ENCODE peak calls at places on chromosomes 13 and 19, in five cellular contexts. One of them, this sample, is unnamed.

GRCh38 chr13:23467048-23467931 is 33.8 kb upstream of the SACS start:
- DNase-seq in neural progenitor cell: peak
- DNase-seq in T-helper 1 cell: no peak
- DNase-seq in activated T-cell treated with anti-CD3 and anti-CD28 coated beads, Interleukin-2, amount 50 U/mL, for 1 hour: no peak
- DNase-seq in H1: no peak
- DNase-seq in this sample: no peak

GRCh38 chr13:39961036-39961435 is 305.6 kb downstream of the COG6 start:
- DNase-seq in neural progenitor cell: no peak
- DNase-seq in activated T-cell treated with anti-CD3 and anti-CD28 coated beads, Interleukin-2, amount 50 U/mL, for 1 hour: no peak
- DNase-seq in H1: no peak
- DNase-seq in T-helper 1 cell: no peak
- DNase-seq in this sample: no peak

GRCh38 chr19:3880471-3881271 is at the start of gene ATCAY:
- DNase-seq in activated T-cell treated with anti-CD3 and anti-CD28 coated beads, Interleukin-2, amount 50 U/mL, for 1 hour: no peak
- DNase-seq in T-helper 1 cell: no peak
- DNase-seq in H1: peak
- DNase-seq in neural progenitor cell: peak
- DNase-seq in this sample: no peak

GRCh38 chr13:65932587-65933239 is 1297.4 kb downstream of the PCDH9 start:
- DNase-seq in neural progenitor cell: no peak
- DNase-seq in H1: no peak
- DNase-seq in activated T-cell treated with anti-CD3 and anti-CD28 coated beads, Interleukin-2, amount 50 U/mL, for 1 hour: no peak
- DNase-seq in T-helper 1 cell: no peak
- DNase-seq in this sample: no peak

GRCh38 chr19:7968008-7968795 is 24.7 kb upstream of the TIMM44 start:
- DNase-seq in activated T-cell treated with anti-CD3 and anti-CD28 coated beads, Interleukin-2, amount 50 U/mL, for 1 hour: no peak
- DNase-seq in T-helper 1 cell: no peak
- DNase-seq in H1: no peak
- DNase-seq in neural progenitor cell: no peak
- DNase-seq in this sample: no peak

GRCh38 chr19:8311461-8312260 is 3.5 kb upstream of the CD320 start:
- DNase-seq in activated T-cell treated with anti-CD3 and anti-CD28 coated beads, Interleukin-2, amount 50 U/mL, for 1 hour: no peak
- DNase-seq in H1: no peak
- DNase-seq in T-helper 1 cell: no peak
- DNase-seq in neural progenitor cell: no peak
- DNase-seq in this sample: peak

GRCh38 chr19:13160557-13160956 is 10.3 kb downstream of the IER2 start:
- DNase-seq in H1: no peak
- DNase-seq in T-helper 1 cell: no peak
- DNase-seq in activated T-cell treated with anti-CD3 and anti-CD28 coated beads, Interleukin-2, amount 50 U/mL, for 1 hour: no peak
- DNase-seq in neural progenitor cell: no peak
- DNase-seq in this sample: peak

GRCh38 chr13:113552079-113552478 is 32.5 kb upstream of the TFDP1 start:
- DNase-seq in T-helper 1 cell: no peak
- DNase-seq in H1: peak
- DNase-seq in neural progenitor cell: no peak
- DNase-seq in activated T-cell treated with anti-CD3 and anti-CD28 coated beads, Interleukin-2, amount 50 U/mL, for 1 hour: no peak
- DNase-seq in this sample: no peak

GRCh38 chr19:31534231-31534630 is 185.0 kb upstream of the TSHZ3 start:
- DNase-seq in neural progenitor cell: no peak
- DNase-seq in activated T-cell treated with anti-CD3 and anti-CD28 coated beads, Interleukin-2, amount 50 U/mL, for 1 hour: no peak
- DNase-seq in T-helper 1 cell: no peak
- DNase-seq in H1: peak
- DNase-seq in this sample: no peak

GRCh38 chr13:99281811-99282263 is 23.7 kb upstream of the GPR18 start:
- DNase-seq in H1: no peak
- DNase-seq in T-helper 1 cell: peak
- DNase-seq in activated T-cell treated with anti-CD3 and anti-CD28 coated beads, Interleukin-2, amount 50 U/mL, for 1 hour: peak
- DNase-seq in neural progenitor cell: no peak
- DNase-seq in this sample: peak

GRCh38 chr19:677201-677600 is 1.0 kb downstream of the FSTL3 start:
- DNase-seq in T-helper 1 cell: no peak
- DNase-seq in activated T-cell treated with anti-CD3 and anti-CD28 coated beads, Interleukin-2, amount 50 U/mL, for 1 hour: no peak
- DNase-seq in H1: no peak
- DNase-seq in neural progenitor cell: no peak
- DNase-seq in this sample: peak

GRCh38 chr13:30580852-30581502 is 36.7 kb upstream of the USPL1 start:
- DNase-seq in neural progenitor cell: no peak
- DNase-seq in activated T-cell treated with anti-CD3 and anti-CD28 coated beads, Interleukin-2, amount 50 U/mL, for 1 hour: no peak
- DNase-seq in T-helper 1 cell: no peak
- DNase-seq in H1: no peak
- DNase-seq in this sample: no peak

GRCh38 chr19:53374743-53375142 is 9.2 kb downstream of the ZNF525 start:
- DNase-seq in H1: no peak
- DNase-seq in neural progenitor cell: no peak
- DNase-seq in activated T-cell treated with anti-CD3 and anti-CD28 coated beads, Interleukin-2, amount 50 U/mL, for 1 hour: no peak
- DNase-seq in T-helper 1 cell: no peak
- DNase-seq in this sample: no peak

GRCh38 chr19:1489463-1489971 is 633 bp downstream of the PCSK4 start:
- DNase-seq in H1: no peak
- DNase-seq in neural progenitor cell: no peak
- DNase-seq in T-helper 1 cell: no peak
- DNase-seq in activated T-cell treated with anti-CD3 and anti-CD28 coated beads, Interleukin-2, amount 50 U/mL, for 1 hour: no peak
- DNase-seq in this sample: no peak

GRCh38 chr13:88042489-88042888 is 371.3 kb downstream of the SLITRK5 start:
- DNase-seq in H1: no peak
- DNase-seq in T-helper 1 cell: no peak
- DNase-seq in neural progenitor cell: no peak
- DNase-seq in activated T-cell treated with anti-CD3 and anti-CD28 coated beads, Interleukin-2, amount 50 U/mL, for 1 hour: no peak
- DNase-seq in this sample: no peak

GRCh38 chr13:43388282-43389034 is 365.1 kb downstream of the DNAJC15 start:
- DNase-seq in H1: no peak
- DNase-seq in neural progenitor cell: no peak
- DNase-seq in T-helper 1 cell: no peak
- DNase-seq in activated T-cell treated with anti-CD3 and anti-CD28 coated beads, Interleukin-2, amount 50 U/mL, for 1 hour: no peak
- DNase-seq in this sample: no peak

GRCh38 chr13:34941436-34941834 is 635 bp upstream of the NBEA start:
- DNase-seq in H1: no peak
- DNase-seq in activated T-cell treated with anti-CD3 and anti-CD28 coated beads, Interleukin-2, amount 50 U/mL, for 1 hour: no peak
- DNase-seq in neural progenitor cell: no peak
- DNase-seq in T-helper 1 cell: no peak
- DNase-seq in this sample: no peak

GRCh38 chr19:44785993-44786392 is 8.3 kb downstream of the CBLC start:
- DNase-seq in T-helper 1 cell: no peak
- DNase-seq in activated T-cell treated with anti-CD3 and anti-CD28 coated beads, Interleukin-2, amount 50 U/mL, for 1 hour: no peak
- DNase-seq in neural progenitor cell: no peak
- DNase-seq in H1: no peak
- DNase-seq in this sample: no peak

GRCh38 chr19:36114763-36115452 is at the start of gene POLR2I:
- DNase-seq in activated T-cell treated with anti-CD3 and anti-CD28 coated beads, Interleukin-2, amount 50 U/mL, for 1 hour: peak
- DNase-seq in neural progenitor cell: peak
- DNase-seq in T-helper 1 cell: peak
- DNase-seq in H1: peak
- DNase-seq in this sample: peak

GRCh38 chr13:48304132-48304876 is 753 bp downstream of the RB1 start:
- DNase-seq in neural progenitor cell: peak
- DNase-seq in T-helper 1 cell: no peak
- DNase-seq in H1: no peak
- DNase-seq in activated T-cell treated with anti-CD3 and anti-CD28 coated beads, Interleukin-2, amount 50 U/mL, for 1 hour: peak
- DNase-seq in this sample: peak

GRCh38 chr19:44903602-44904425 is 1.8 kb upstream of the APOE start:
- DNase-seq in activated T-cell treated with anti-CD3 and anti-CD28 coated beads, Interleukin-2, amount 50 U/mL, for 1 hour: peak
- DNase-seq in neural progenitor cell: peak
- DNase-seq in H1: peak
- DNase-seq in T-helper 1 cell: peak
- DNase-seq in this sample: peak

GRCh38 chr19:48741222-48741999 is 1.0 kb upstream of the RASIP1 start:
- DNase-seq in T-helper 1 cell: no peak
- DNase-seq in activated T-cell treated with anti-CD3 and anti-CD28 coated beads, Interleukin-2, amount 50 U/mL, for 1 hour: peak
- DNase-seq in H1: peak
- DNase-seq in neural progenitor cell: peak
- DNase-seq in this sample: peak

GRCh38 chr19:37227996-37228395 is 10.0 kb downstream of the ZNF383 start:
- DNase-seq in H1: peak
- DNase-seq in activated T-cell treated with anti-CD3 and anti-CD28 coated beads, Interleukin-2, amount 50 U/mL, for 1 hour: peak
- DNase-seq in T-helper 1 cell: no peak
- DNase-seq in neural progenitor cell: peak
- DNase-seq in this sample: no peak

GRCh38 chr19:33497778-33498175 is 23.8 kb downstream of the PEPD start:
- DNase-seq in T-helper 1 cell: no peak
- DNase-seq in activated T-cell treated with anti-CD3 and anti-CD28 coated beads, Interleukin-2, amount 50 U/mL, for 1 hour: no peak
- DNase-seq in neural progenitor cell: no peak
- DNase-seq in H1: no peak
- DNase-seq in this sample: no peak

GRCh38 chr13:39364797-39365468 is 238.1 kb downstream of the LHFPL6 start:
- DNase-seq in H1: no peak
- DNase-seq in T-helper 1 cell: no peak
- DNase-seq in activated T-cell treated with anti-CD3 and anti-CD28 coated beads, Interleukin-2, amount 50 U/mL, for 1 hour: no peak
- DNase-seq in neural progenitor cell: peak
- DNase-seq in this sample: no peak

GRCh38 chr13:19643652-19644051 is 10.2 kb downstream of the MPHOSPH8 start:
- DNase-seq in H1: no peak
- DNase-seq in T-helper 1 cell: no peak
- DNase-seq in activated T-cell treated with anti-CD3 and anti-CD28 coated beads, Interleukin-2, amount 50 U/mL, for 1 hour: no peak
- DNase-seq in neural progenitor cell: no peak
- DNase-seq in this sample: no peak